ENCODE peak calls at places on chromosomes 11 and 22, in four cellular contexts. Y is AG04450; E is body of pancreas; N is CD4-positive, CD25-positive, alpha-beta regulatory T cell. I is an unnamed sample.
A peak's percentile ranks its signal among the peaks of the same experiment; 100 is the strongest.

GRCh38 chr22:28548411-28548810 is 131.2 kb downstream of the TTC28 start:
- DNase-seq in N (no peak), Y (no peak), E (no peak), I (no peak)

GRCh38 chr11:1737080-1737757 is 13.2 kb downstream of the IFITM10 start:
- DNase-seq in E (no peak), Y (no peak), N (no peak), I (no peak)

GRCh38 chr22:30742291-30743256 is 47.9 kb downstream of the OSBP2 start:
- DNase-seq in N (no peak), E (no peak), Y (no peak), I (no peak)

GRCh38 chr22:42693055-42693762 is 27.5 kb downstream of the A4GALT start:
- DNase-seq in E (no peak), Y (no peak), N (no peak), I (no peak)

GRCh38 chr11:19597194-19597593 is 115.4 kb upstream of the NAV2 start:
- DNase-seq in N (no peak), E (no peak), Y (no peak), I (no peak)

GRCh38 chr11:92978226-92979111 is 9.0 kb downstream of the MTNR1B start:
- DNase-seq in Y (no peak), E (no peak), N (no peak), I (no peak)

GRCh38 chr11:122523841-122524531 is 131.5 kb upstream of the UBASH3B start:
- DNase-seq in N (no peak), Y (no peak), E (no peak), I (no peak)

GRCh38 chr11:44607324-44607962 is 42.0 kb downstream of the CD82 start:
- DNase-seq in E (no peak), N (no peak), Y (no peak), I (no peak)

GRCh38 chr11:13468750-13469149 is 5.7 kb upstream of the BTBD10 start:
- DNase-seq in Y (no peak), E (no peak), N (no peak), I (no peak)

GRCh38 chr11:132718711-132719641 is 813.3 kb downstream of the OPCML start:
- DNase-seq in E (no peak), Y (no peak), N (peak; percentile 3), I (peak; percentile 94)

GRCh38 chr11:106463796-106464201 is 386.3 kb downstream of the AASDHPPT start:
- DNase-seq in Y (no peak), N (no peak), E (no peak), I (no peak)

GRCh38 chr11:95507794-95508193 is 276.8 kb upstream of the SESN3 start:
- DNase-seq in Y (no peak), N (no peak), E (no peak), I (no peak)

GRCh38 chr11:36296925-36297604 is 977 bp downstream of the PRR5L start:
- DNase-seq in N (no peak), E (no peak), Y (peak; percentile 56), I (no peak)

GRCh38 chr22:34781676-34782075 is 284.3 kb upstream of the ISX start:
- DNase-seq in Y (no peak), N (no peak), E (no peak), I (no peak)

GRCh38 chr11:36421546-36422155 is 88.4 kb downstream of the TRAF6 start:
- DNase-seq in E (no peak), Y (no peak), N (no peak), I (no peak)

GRCh38 chr11:8652140-8652539 is 30.3 kb downstream of the TRIM66 start:
- DNase-seq in N (no peak), Y (peak; percentile 93), E (no peak), I (no peak)

GRCh38 chr11:116879789-116880402 is 42.5 kb upstream of the APOA1 start:
- DNase-seq in E (no peak), N (no peak), Y (peak; percentile 59), I (peak; percentile 74)

GRCh38 chr11:57071829-57072228 is 83.1 kb downstream of the OR5AK2 start:
- DNase-seq in N (no peak), Y (no peak), E (no peak), I (no peak)

GRCh38 chr11:115464269-115464668 is 39.9 kb downstream of the CADM1 start:
- DNase-seq in E (no peak), N (no peak), Y (peak; percentile 7), I (no peak)

DNA sequence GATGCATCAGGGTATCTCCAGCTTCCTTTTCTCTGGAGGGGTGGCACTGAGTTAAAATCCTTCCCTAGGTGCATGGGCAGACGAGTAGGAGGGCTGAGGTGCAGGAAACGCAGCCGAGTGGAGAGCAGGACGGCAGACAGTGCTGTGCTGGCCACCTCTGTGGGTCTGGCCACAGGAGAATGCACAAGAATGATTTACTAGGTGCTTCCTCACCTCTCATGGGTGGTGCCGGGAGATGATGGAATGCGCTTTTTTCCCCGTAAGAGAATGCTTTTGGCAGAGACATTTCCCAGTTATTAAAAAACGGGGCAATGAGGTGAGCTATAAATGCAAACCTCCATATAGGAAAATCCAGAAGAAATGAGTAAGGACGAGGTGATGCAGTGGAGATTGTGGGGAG is 86.1 kb downstream of the ADAMTS15 start:
- DNase-seq in E (no peak), Y (no peak), N (no peak), I (no peak)
- H3K27ac ChIP-seq in E (no peak overlapping the region), Y (no peak overlapping the region), N (no peak overlapping the region), I (no peak overlapping the region)

GRCh38 chr22:40107756-40108437 is 69.8 kb upstream of the TNRC6B start:
- DNase-seq in Y (no peak), E (peak; percentile 14), N (no peak), I (peak; percentile 48)
- H3K4me3 ChIP-seq in Y (peak overlapping the region; percentile 14), E (no peak overlapping the region), N (peak overlapping the region; percentile 76), I (peak overlapping the region; percentile 43)

DNA sequence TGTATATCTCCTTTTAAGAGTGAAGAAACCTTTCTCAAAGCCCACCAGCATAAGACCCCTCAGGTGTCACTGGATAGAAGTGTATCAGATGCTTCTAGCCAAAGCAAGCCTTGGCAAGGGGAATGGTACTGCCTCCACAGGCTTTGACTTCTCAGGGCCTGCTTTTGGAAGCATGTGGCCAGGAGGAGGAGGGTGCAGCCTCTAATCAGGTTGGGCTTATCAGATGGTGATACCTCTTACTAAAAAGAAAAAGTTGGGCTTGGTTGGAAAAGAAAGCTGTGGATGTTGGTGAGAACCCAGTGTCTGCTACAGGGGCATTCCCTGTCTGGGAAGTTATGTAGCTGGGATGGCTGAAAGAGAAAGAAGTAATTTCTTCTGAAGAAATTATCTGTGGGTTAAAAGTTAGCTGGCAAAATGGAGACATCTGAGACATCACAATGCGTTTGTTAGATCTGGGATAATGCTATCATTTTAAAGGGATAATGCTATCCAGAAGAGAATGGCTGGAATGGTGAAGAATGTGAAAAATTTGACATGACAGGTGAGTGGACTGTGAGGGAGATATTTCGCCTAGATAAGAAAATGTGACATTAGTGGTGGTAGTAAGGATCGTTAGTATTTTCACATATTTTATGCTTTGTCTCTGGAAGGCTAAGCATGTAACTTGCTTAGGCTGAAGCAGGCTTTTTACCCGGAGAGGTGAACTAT is 7.2 kb downstream of the APLP2 start:
- DNase-seq in E (no peak), N (no peak), Y (no peak), I (no peak)
- H3K27ac ChIP-seq in E (no peak overlapping the region), N (no peak overlapping the region), Y (no peak overlapping the region), I (no peak overlapping the region)

GRCh38 chr11:85809191-85809590 is 1.8 kb downstream of the SYTL2 start:
- DNase-seq in N (no peak), Y (no peak), E (no peak), I (no peak)
- H3K4me3 ChIP-seq in N (no peak overlapping the region), Y (peak overlapping the region; percentile 76), E (no peak overlapping the region), I (no peak overlapping the region)

GRCh38 chr11:113572349-113572748 is 97.2 kb upstream of the DRD2 start:
- DNase-seq in N (no peak), Y (no peak), E (no peak), I (no peak)
- H3K27ac ChIP-seq in N (no peak overlapping the region), Y (no peak overlapping the region), E (no peak overlapping the region), I (no peak overlapping the region)

GRCh38 chr11:31805037-31805628 is 6.0 kb downstream of the PAX6 start:
- DNase-seq in N (no peak), E (no peak), Y (no peak), I (no peak)
- H3K4me3 ChIP-seq in N (no peak overlapping the region), E (no peak overlapping the region), Y (no peak overlapping the region), I (no peak overlapping the region)

GRCh38 chr22:19873960-19874306 is 19.3 kb upstream of the GNB1L start:
- DNase-seq in E (no peak), Y (no peak), N (no peak), I (no peak)

GRCh38 chr22:19874307-19875060 is 19.8 kb upstream of the GNB1L start:
- DNase-seq in E (peak; percentile 9), N (no peak), Y (no peak), I (no peak)

GRCh38 chr22:19871845-19872778 is 17.4 kb upstream of the GNB1L start:
- DNase-seq in E (no peak), Y (no peak), N (no peak), I (no peak)

GRCh38 chr22:19872779-19873137 is 18.1 kb upstream of the GNB1L start:
- DNase-seq in E (peak; percentile 33), Y (no peak), N (no peak), I (no peak)

DNA sequence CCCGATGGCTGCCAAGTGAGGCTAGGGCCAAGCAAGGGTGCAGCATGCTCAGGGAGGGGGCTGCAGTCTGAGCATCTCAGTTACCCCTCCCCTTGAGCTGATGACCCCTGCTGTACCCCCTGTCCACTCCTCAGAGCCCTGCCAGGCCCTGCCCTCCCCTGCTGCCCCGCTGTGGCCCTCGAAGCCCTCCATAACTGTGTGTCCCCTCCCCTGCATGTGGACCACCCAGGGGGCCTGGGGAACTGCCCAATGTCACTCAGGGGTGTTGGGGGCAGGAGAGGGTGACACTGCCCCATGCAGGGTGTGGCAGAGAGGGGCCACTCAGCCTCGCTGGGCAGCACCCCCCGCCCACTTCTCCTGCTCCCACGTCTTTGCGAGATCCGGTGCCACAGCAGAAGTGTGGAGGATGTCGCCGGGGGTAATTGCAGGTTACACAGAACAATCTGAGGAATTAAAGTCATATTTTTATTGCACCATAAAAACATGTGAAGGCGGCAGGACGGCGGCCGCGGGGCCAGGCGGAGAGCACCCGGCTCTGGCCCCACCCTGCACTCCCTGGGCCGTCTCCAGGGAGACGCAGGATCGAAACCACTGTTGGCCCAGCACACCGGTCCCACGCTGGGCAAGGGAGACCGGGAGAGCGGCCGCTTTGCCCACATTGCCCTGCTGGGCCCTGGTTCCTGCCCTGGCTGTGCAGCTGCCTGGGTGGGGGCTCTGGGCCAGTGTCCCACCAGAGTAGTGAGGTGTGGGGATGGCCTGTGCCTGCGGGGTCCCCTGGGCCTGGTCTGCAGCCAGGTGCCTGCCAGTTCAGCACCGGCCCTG is 18.7 kb upstream of the GNB1L start:
- DNase-seq in E (peak; percentile 13), N (no peak), Y (no peak), I (no peak)
- H3K27ac ChIP-seq in E (no peak overlapping the region), N (no peak overlapping the region), Y (no peak overlapping the region), I (no peak overlapping the region)

GRCh38 chr11:2987881-2988280 is 4.2 kb downstream of the NAP1L4 start:
- DNase-seq in Y (no peak), N (no peak), E (no peak), I (peak; percentile 16)
- H3K4me3 ChIP-seq in Y (no peak overlapping the region), N (peak overlapping the region; percentile 97), E (no peak overlapping the region), I (peak overlapping the region; percentile 98)